ENCODE peak calls at places on chromosomes 2 and 18, in seven cellular contexts. T is activated CD8-positive, alpha-beta T cell treated with anti-CD3 and anti-CD28 coated beads for 36 hours; D is hepatic stellate cell; V is left lobe of liver; K is cardiac fibroblast; I is renal cortical epithelial cell; F is brain microvascular endothelial cell. X is an unnamed sample.
A peak's percentile ranks its signal among the peaks of the same experiment; 100 is the strongest.

GRCh38 chr2:204108301-204108700 is 171.7 kb downstream of the ICOS start:
- DNase-seq in D (no peak), T (peak; percentile 73), I (peak; percentile 26), F (peak; percentile 2), K (peak; percentile 3), V (no peak), X (no peak)

GRCh38 chr2:152513681-152514080 is 178.7 kb downstream of the FMNL2 start:
- DNase-seq in T (no peak), K (peak; percentile 84), I (peak; percentile 65), F (peak; percentile 82), V (no peak), D (no peak), X (no peak)

GRCh38 chr2:234178309-234179030 is 128.0 kb downstream of the SPP2 start:
- DNase-seq in I (no peak), D (no peak), K (peak; percentile 52), T (peak; percentile 6), V (no peak), F (no peak), X (no peak)

GRCh38 chr2:10342245-10342951 is 39.7 kb downstream of the HPCAL1 start:
- DNase-seq in V (no peak), F (no peak), T (no peak), K (no peak), I (no peak), D (no peak), X (no peak)

GRCh38 chr2:37456479-37456878 is 112.0 kb downstream of the QPCT start:
- DNase-seq in V (no peak), T (peak; percentile 47), I (no peak), K (peak; percentile 33), F (no peak), D (no peak), X (no peak)

GRCh38 chr2:28713582-28714292 is 37.9 kb upstream of the PPP1CB start:
- DNase-seq in T (no peak), K (peak; percentile 65), D (no peak), I (peak; percentile 87), F (peak; percentile 19), V (no peak), X (no peak)

GRCh38 chr2:6181525-6182270 is 489.5 kb downstream of the SOX11 start:
- DNase-seq in F (peak; percentile 88), I (peak; percentile 57), V (no peak), D (peak; percentile 41), K (peak; percentile 59), T (no peak), X (no peak)

GRCh38 chr18:33761363-33761762 is 183.3 kb downstream of the ASXL3 start:
- DNase-seq in K (peak; percentile 53), D (no peak), F (peak; percentile 39), I (peak; percentile 33), T (peak; percentile 11), V (no peak), X (no peak)

GRCh38 chr2:168573128-168573903 is 117.2 kb downstream of the CERS6 start:
- DNase-seq in V (no peak), K (peak; percentile 89), D (no peak), T (no peak), I (no peak), F (peak; percentile 60), X (no peak)

GRCh38 chr2:117378653-117379052 is 435.8 kb upstream of the DDX18 start:
- DNase-seq in K (no peak), F (no peak), I (peak; percentile 98), V (no peak), T (no peak), D (no peak), X (no peak)

GRCh38 chr18:58195278-58195721 is 151.3 kb downstream of the NEDD4L start:
- DNase-seq in D (no peak), T (peak; percentile 19), K (no peak), V (no peak), I (no peak), F (no peak), X (no peak)

GRCh38 chr18:79903071-79903635 is 48.3 kb downstream of the SLC66A2 start:
- DNase-seq in T (no peak), D (no peak), K (no peak), V (no peak), I (no peak), F (no peak), X (peak; percentile 54)

GRCh38 chr2:100935372-100935752 is 66.7 kb upstream of the RPL31 start:
- DNase-seq in D (peak; percentile 79), T (no peak), K (peak; percentile 70), I (no peak), V (no peak), F (peak; percentile 76), X (no peak)

GRCh38 chr2:172342056-172342455 is 85.3 kb upstream of the ITGA6 start:
- DNase-seq in I (no peak), F (no peak), V (no peak), K (no peak), T (no peak), D (no peak), X (no peak)

GRCh38 chr2:199405241-199405640 is 52.5 kb downstream of the SATB2 start:
- DNase-seq in D (peak; percentile 7), T (no peak), F (no peak), I (no peak), K (peak; percentile 47), V (no peak), X (no peak)

GRCh38 chr2:65658871-65659270 is 226.5 kb upstream of the SPRED2 start:
- DNase-seq in F (peak; percentile 15), T (no peak), I (peak; percentile 44), V (no peak), D (peak; percentile 40), K (peak; percentile 10), X (no peak)

GRCh38 chr18:65610939-65611338 is 139.9 kb upstream of the CDH7 start:
- DNase-seq in I (no peak), D (no peak), V (no peak), F (no peak), T (no peak), K (no peak), X (no peak)

GRCh38 chr2:143513081-143513480 is 383.9 kb downstream of the ARHGAP15 start:
- DNase-seq in I (peak; percentile 46), V (no peak), T (peak; percentile 35), F (peak; percentile 72), K (peak; percentile 74), D (peak; percentile 31), X (no peak)

GRCh38 chr2:136255648-136256461 is 137.9 kb upstream of the CXCR4 start:
- DNase-seq in I (no peak), T (no peak), K (no peak), D (no peak), V (no peak), F (no peak), X (no peak)

GRCh38 chr2:205170399-205170798 is 511.9 kb upstream of the NRP2 start:
- DNase-seq in F (no peak), D (no peak), T (no peak), K (no peak), I (no peak), V (no peak), X (no peak)

GRCh38 chr2:50535971-50536759 is 495.8 kb downstream of the NRXN1 start:
- DNase-seq in V (no peak), K (peak; percentile 41), I (peak; percentile 28), T (no peak), F (peak; percentile 35), D (no peak), X (no peak)

GRCh38 chr2:171792157-171792556 is 101.9 kb downstream of the SLC25A12 start:
- DNase-seq in D (no peak), K (no peak), V (no peak), I (no peak), T (no peak), F (no peak), X (no peak)

GRCh38 chr2:145411493-145411892 is 891.6 kb upstream of the ZEB2 start:
- DNase-seq in T (peak; percentile 39), I (no peak), K (no peak), V (no peak), F (no peak), D (no peak), X (no peak)

GRCh38 chr2:232575404-232575746 is 24.9 kb downstream of the EIF4E2 start:
- DNase-seq in F (no peak), T (no peak), V (no peak), D (no peak), I (no peak), K (no peak), X (no peak)

GRCh38 chr18:32772580-32773186 is at the start of gene KLHL14:
- DNase-seq in D (no peak), F (no peak), T (no peak), K (no peak), V (no peak), I (peak; percentile 68), X (no peak)

GRCh38 chr18:48319796-48320638 is 89.2 kb downstream of the ZBTB7C start:
- DNase-seq in K (peak; percentile 15), D (peak; percentile 44), V (no peak), F (peak; percentile 56), I (peak; percentile 50), T (no peak), X (no peak)

GRCh38 chr2:20573611-20574422 is 77.1 kb downstream of the HS1BP3 start:
- DNase-seq in T (no peak), I (no peak), K (peak; percentile 60), F (no peak), V (no peak), D (no peak), X (no peak)

GRCh38 chr18:70366174-70366573 is 77.3 kb downstream of the SOCS6 start:
- DNase-seq in I (no peak), V (no peak), D (no peak), K (no peak), T (no peak), F (no peak), X (no peak)

GRCh38 chr18:48031011-48031480 is 100.6 kb upstream of the SMAD2 start:
- DNase-seq in K (peak; percentile 73), T (peak; percentile 27), D (peak; percentile 68), I (peak; percentile 70), F (peak; percentile 38), V (peak; percentile 66), X (peak; percentile 39)

GRCh38 chr2:79966369-79966768 is 338.2 kb downstream of the LRRTM1 start:
- DNase-seq in F (no peak), D (no peak), T (no peak), V (no peak), I (no peak), K (no peak), X (no peak)

GRCh38 chr2:207352978-207353377 is 176.8 kb upstream of the CREB1 start:
- DNase-seq in I (peak; percentile 21), F (no peak), T (peak; percentile 42), V (no peak), D (no peak), K (no peak), X (no peak)

GRCh38 chr2:26978061-26978596 is 7.7 kb downstream of the MAPRE3 start:
- DNase-seq in T (no peak), K (no peak), D (no peak), I (peak; percentile 57), F (no peak), V (peak; percentile 87), X (peak; percentile 91)

GRCh38 chr2:10171006-10171800 is 48.7 kb downstream of the RRM2 start:
- DNase-seq in I (no peak), F (no peak), V (no peak), T (no peak), K (no peak), D (no peak), X (no peak)